ENCODE peak calls at places on chromosomes 5 and 9, in six cellular contexts. K, N, D, R, W and B are unnamed samples.

GRCh38 chr9:123318192-123318591 is 37.8 kb upstream of the CRB2 start:
- DNase-seq in K (no peak), N (no peak), D (no peak), R (no peak), W (no peak), B (peak; percentile 22)

GRCh38 chr5:43305948-43306563 is 7.2 kb downstream of the HMGCS1 start:
- DNase-seq in K (no peak), N (peak; percentile 47), D (no peak), R (no peak), W (peak; percentile 77), B (no peak)

GRCh38 chr9:109401169-109401989 is 80.5 kb upstream of the EPB41L4B start:
- DNase-seq in K (no peak), N (peak; percentile 68), D (no peak), R (no peak), W (peak; percentile 84), B (no peak)

GRCh38 chr5:44987026-44987425 is 178.3 kb downstream of the MRPS30 start:
- DNase-seq in K (no peak), N (peak; percentile 3), D (no peak), R (no peak), W (no peak), B (no peak)

GRCh38 chr9:91312717-91313325 is 48.9 kb downstream of the AUH start:
- DNase-seq in K (no peak), N (peak; percentile 92), D (no peak), R (no peak), W (no peak), B (no peak)

GRCh38 chr5:55370291-55370925 is 62.6 kb downstream of the MTREX start:
- DNase-seq in K (no peak), N (no peak), D (no peak), R (no peak), W (no peak), B (no peak)

GRCh38 chr9:99573883-99574282 is 247.8 kb upstream of the NR4A3 start:
- DNase-seq in K (no peak), N (no peak), D (no peak), R (no peak), W (no peak), B (no peak)

GRCh38 chr5:178121450-178122276 is 8.3 kb downstream of the N4BP3 start:
- DNase-seq in K (peak; percentile 36), N (no peak), D (no peak), R (no peak), W (no peak), B (no peak)

GRCh38 chr5:73693573-73694061 is 67.6 kb downstream of the ARHGEF28 start:
- DNase-seq in K (no peak), N (no peak), D (no peak), R (no peak), W (peak; percentile 32), B (no peak)

GRCh38 chr5:115932991-115933390 is 29.3 kb upstream of the LVRN start:
- DNase-seq in K (no peak), N (no peak), D (no peak), R (no peak), W (peak; percentile 6), B (no peak)

GRCh38 chr5:170552486-170553122 is 48.8 kb downstream of the KCNIP1 start:
- DNase-seq in K (peak; percentile 69), N (no peak), D (no peak), R (no peak), W (peak; percentile 88), B (peak; percentile 73)

GRCh38 chr9:33924978-33925797 is 108.2 kb downstream of the UBE2R2 start:
- DNase-seq in K (no peak), N (peak; percentile 30), D (no peak), R (no peak), W (peak; percentile 68), B (peak; percentile 39)

GRCh38 chr9:115157245-115157674 is 39.3 kb upstream of the TNC start:
- DNase-seq in K (no peak), N (peak; percentile 93), D (no peak), R (no peak), W (peak; percentile 73), B (no peak)

DNA sequence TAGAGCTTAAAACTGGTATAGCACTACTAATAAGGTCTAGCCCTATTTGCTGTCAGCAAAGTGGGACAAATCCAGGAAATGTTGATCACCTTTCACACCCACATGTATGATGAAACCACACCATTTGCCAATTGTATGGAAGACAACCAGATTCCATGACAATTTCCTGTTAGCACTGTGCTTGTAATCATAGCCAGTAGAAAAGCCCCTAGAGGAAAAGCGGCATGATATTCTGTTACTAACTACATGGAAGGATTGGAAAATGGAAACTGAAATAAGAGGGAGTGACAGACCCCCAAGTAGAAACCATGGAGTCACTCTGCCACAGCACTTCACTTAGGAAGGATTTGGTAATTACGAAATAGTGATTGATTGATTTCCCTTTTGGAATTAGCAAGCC is 923 bp downstream of the SPATA6L start:
- DNase-seq in K (no peak), N (no peak), D (no peak), R (no peak), W (no peak), B (no peak)
- H3K27ac ChIP-seq in K (no peak overlapping the region), N (no peak overlapping the region), D (no peak overlapping the region), R (peak overlapping the region; percentile 60), W (peak overlapping the region; percentile 76), B (peak overlapping the region; percentile 65)

GRCh38 chr9:71743217-71743705 is 25.1 kb downstream of the CEMIP2 start:
- DNase-seq in K (no peak), N (no peak), D (no peak), R (no peak), W (no peak), B (no peak)
- H3K27ac ChIP-seq in K (no peak overlapping the region), N (no peak overlapping the region), D (no peak overlapping the region), R (no peak overlapping the region), W (peak overlapping the region; percentile 74), B (no peak overlapping the region)

GRCh38 chr9:137227057-137227852 is at the start of gene RNF224:
- DNase-seq in K (peak; percentile 78), N (peak; percentile 88), D (peak; percentile 68), R (no peak), W (peak; percentile 90), B (peak; percentile 15)

GRCh38 chr9:137227853-137228514 is 682 bp downstream of the RNF224 start:
- DNase-seq in K (no peak), N (no peak), D (no peak), R (no peak), W (no peak), B (no peak)

GRCh38 chr9:137224850-137225694 is at the start of gene CYSRT1:
- DNase-seq in K (no peak), N (peak; percentile 70), D (no peak), R (no peak), W (no peak), B (no peak)

GRCh38 chr9:137226338-137227056 is 805 bp upstream of the RNF224 start:
- DNase-seq in K (no peak), N (peak; percentile 91), D (no peak), R (no peak), W (no peak), B (no peak)

GRCh38 chr9:137225701-137226331 is 842 bp downstream of the CYSRT1 start:
- DNase-seq in K (no peak), N (no peak), D (no peak), R (no peak), W (no peak), B (no peak)
- H3K27ac ChIP-seq in K (no peak overlapping the region), N (peak overlapping the region; percentile 95), D (no peak overlapping the region), R (no peak overlapping the region), W (no peak overlapping the region), B (no peak overlapping the region)

GRCh38 chr9:130138791-130139190 is 33.4 kb upstream of the NCS1 start:
- DNase-seq in K (no peak), N (peak; percentile 91), D (no peak), R (no peak), W (peak; percentile 78), B (no peak)
- H3K27ac ChIP-seq in K (no peak overlapping the region), N (peak overlapping the region; percentile 87), D (no peak overlapping the region), R (peak overlapping the region; percentile 78), W (peak overlapping the region; percentile 60), B (no peak overlapping the region)

GRCh38 chr9:110880123-110880522 is 158.1 kb downstream of the LPAR1 start:
- DNase-seq in K (no peak), N (no peak), D (no peak), R (no peak), W (no peak), B (no peak)

GRCh38 chr9:110871736-110872135 is 166.5 kb downstream of the LPAR1 start:
- DNase-seq in K (no peak), N (no peak), D (no peak), R (no peak), W (no peak), B (no peak)

GRCh38 chr9:110875275-110875674 is 163.0 kb downstream of the LPAR1 start:
- DNase-seq in K (peak; percentile 35), N (no peak), D (no peak), R (no peak), W (no peak), B (no peak)

DNA sequence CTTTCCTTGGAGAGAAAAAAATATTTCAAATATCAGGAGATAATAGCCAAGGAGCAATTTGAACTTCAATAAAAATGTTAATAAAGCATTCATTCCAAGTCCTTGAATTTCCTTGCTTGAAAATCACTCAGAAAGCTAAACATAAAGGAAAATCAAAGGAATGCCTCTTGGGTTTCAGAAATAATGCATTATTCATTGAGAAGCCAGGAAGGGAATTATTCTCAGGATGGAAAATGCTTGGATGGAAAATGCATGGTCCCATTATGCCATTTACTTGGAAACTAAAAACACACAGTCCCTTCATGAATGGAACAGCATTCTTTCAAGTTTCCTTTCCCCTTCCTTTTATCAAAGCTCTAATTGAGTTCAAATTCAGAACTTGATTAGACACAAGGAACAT is 160.9 kb downstream of the LPAR1 start:
- DNase-seq in K (no peak), N (no peak), D (no peak), R (no peak), W (no peak), B (no peak)
- H3K27ac ChIP-seq in K (no peak overlapping the region), N (no peak overlapping the region), D (no peak overlapping the region), R (no peak overlapping the region), W (peak overlapping the region; percentile 55), B (peak overlapping the region; percentile 31)